ENCODE peak calls at places on chromosomes 12 and 14, in six cellular contexts. One of them, this sample, is unnamed.

GRCh38 chr12:89064780-89065179 is 287.5 kb downstream of the DUSP6 start:
- DNase-seq in neuronal stem cell: no peak
- DNase-seq in MM.1S: no peak
- DNase-seq in OCI-LY7: no peak
- DNase-seq in A549: peak
- DNase-seq in fibroblast of lung: peak
- DNase-seq in this sample: no peak

GRCh38 chr12:2648406-2648805 is 146.4 kb upstream of the FKBP4 start:
- DNase-seq in neuronal stem cell: no peak
- DNase-seq in MM.1S: no peak
- DNase-seq in OCI-LY7: no peak
- DNase-seq in A549: no peak
- DNase-seq in fibroblast of lung: no peak
- DNase-seq in this sample: no peak

GRCh38 chr14:49865431-49865859 is 12.9 kb upstream of the NEMF start:
- DNase-seq in neuronal stem cell: peak
- DNase-seq in MM.1S: peak
- DNase-seq in OCI-LY7: peak
- DNase-seq in A549: peak
- DNase-seq in fibroblast of lung: peak
- DNase-seq in this sample: peak

GRCh38 chr14:29242755-29243340 is 476.3 kb downstream of the FOXG1 start:
- DNase-seq in neuronal stem cell: no peak
- DNase-seq in MM.1S: no peak
- DNase-seq in OCI-LY7: no peak
- DNase-seq in A549: no peak
- DNase-seq in fibroblast of lung: peak
- DNase-seq in this sample: no peak

GRCh38 chr12:11653215-11653753 is 3.8 kb downstream of the ETV6 start:
- DNase-seq in neuronal stem cell: no peak
- DNase-seq in MM.1S: no peak
- DNase-seq in OCI-LY7: peak
- DNase-seq in A549: no peak
- DNase-seq in fibroblast of lung: peak
- DNase-seq in this sample: no peak

GRCh38 chr14:21320913-21321312 is 41.0 kb downstream of the RPGRIP1 start:
- DNase-seq in neuronal stem cell: no peak
- DNase-seq in MM.1S: no peak
- DNase-seq in OCI-LY7: no peak
- DNase-seq in A549: no peak
- DNase-seq in fibroblast of lung: no peak
- DNase-seq in this sample: no peak

GRCh38 chr14:74612346-74613021 is 447 bp upstream of the LTBP2 start:
- DNase-seq in neuronal stem cell: peak
- DNase-seq in MM.1S: peak
- DNase-seq in OCI-LY7: peak
- DNase-seq in A549: peak
- DNase-seq in fibroblast of lung: peak
- DNase-seq in this sample: peak

GRCh38 chr14:68380304-68380840 is 412.5 kb downstream of the ZFP36L1 start:
- DNase-seq in neuronal stem cell: no peak
- DNase-seq in MM.1S: peak
- DNase-seq in OCI-LY7: no peak
- DNase-seq in A549: no peak
- DNase-seq in fibroblast of lung: peak
- DNase-seq in this sample: no peak

GRCh38 chr14:89600950-89601826 is 184.2 kb upstream of the FOXN3 start:
- DNase-seq in neuronal stem cell: no peak
- DNase-seq in MM.1S: no peak
- DNase-seq in OCI-LY7: no peak
- DNase-seq in A549: no peak
- DNase-seq in fibroblast of lung: peak
- DNase-seq in this sample: peak

GRCh38 chr12:58095002-58095401 is 153.6 kb downstream of the ATP23 start:
- DNase-seq in neuronal stem cell: no peak
- DNase-seq in MM.1S: no peak
- DNase-seq in OCI-LY7: peak
- DNase-seq in A549: no peak
- DNase-seq in fibroblast of lung: no peak
- DNase-seq in this sample: no peak

GRCh38 chr12:7180685-7181084 is 8.8 kb upstream of the PEX5 start:
- DNase-seq in neuronal stem cell: no peak
- DNase-seq in MM.1S: no peak
- DNase-seq in OCI-LY7: no peak
- DNase-seq in A549: no peak
- DNase-seq in fibroblast of lung: no peak
- DNase-seq in this sample: no peak

GRCh38 chr12:131340616-131341210 is 370.2 kb upstream of the SFSWAP start:
- DNase-seq in neuronal stem cell: no peak
- DNase-seq in MM.1S: no peak
- DNase-seq in OCI-LY7: no peak
- DNase-seq in A549: no peak
- DNase-seq in fibroblast of lung: no peak
- DNase-seq in this sample: no peak

GRCh38 chr14:94875256-94875655 is 105.3 kb upstream of the GSC start:
- DNase-seq in neuronal stem cell: no peak
- DNase-seq in MM.1S: no peak
- DNase-seq in OCI-LY7: no peak
- DNase-seq in A549: no peak
- DNase-seq in fibroblast of lung: no peak
- DNase-seq in this sample: no peak

GRCh38 chr14:57480044-57480443 is 13.6 kb downstream of the CCDC198 start:
- DNase-seq in neuronal stem cell: no peak
- DNase-seq in MM.1S: no peak
- DNase-seq in OCI-LY7: peak
- DNase-seq in A549: no peak
- DNase-seq in fibroblast of lung: peak
- DNase-seq in this sample: no peak

GRCh38 chr12:98745578-98746391 is 100.7 kb downstream of the APAF1 start:
- DNase-seq in neuronal stem cell: no peak
- DNase-seq in MM.1S: no peak
- DNase-seq in OCI-LY7: no peak
- DNase-seq in A549: no peak
- DNase-seq in fibroblast of lung: no peak
- DNase-seq in this sample: peak

GRCh38 chr12:127170271-127171180 is 1096.4 kb upstream of the TMEM132C start:
- DNase-seq in neuronal stem cell: no peak
- DNase-seq in MM.1S: no peak
- DNase-seq in OCI-LY7: no peak
- DNase-seq in A549: no peak
- DNase-seq in fibroblast of lung: peak
- DNase-seq in this sample: no peak

GRCh38 chr14:69485261-69485660 is 733 bp downstream of the PLEKHD1 start:
- DNase-seq in neuronal stem cell: no peak
- DNase-seq in MM.1S: no peak
- DNase-seq in OCI-LY7: no peak
- DNase-seq in A549: no peak
- DNase-seq in fibroblast of lung: no peak
- DNase-seq in this sample: no peak

GRCh38 chr14:64720190-64720589 is 16.0 kb downstream of the PLEKHG3 start:
- DNase-seq in neuronal stem cell: no peak
- DNase-seq in MM.1S: no peak
- DNase-seq in OCI-LY7: no peak
- DNase-seq in A549: peak
- DNase-seq in fibroblast of lung: peak
- DNase-seq in this sample: no peak

GRCh38 chr12:29562167-29562776 is 64.8 kb upstream of the OVCH1 start:
- DNase-seq in neuronal stem cell: no peak
- DNase-seq in MM.1S: no peak
- DNase-seq in OCI-LY7: no peak
- DNase-seq in A549: no peak
- DNase-seq in fibroblast of lung: peak
- DNase-seq in this sample: no peak

GRCh38 chr12:29556363-29556762 is 58.9 kb upstream of the OVCH1 start:
- DNase-seq in neuronal stem cell: no peak
- DNase-seq in MM.1S: no peak
- DNase-seq in OCI-LY7: no peak
- DNase-seq in A549: no peak
- DNase-seq in fibroblast of lung: no peak
- DNase-seq in this sample: no peak

GRCh38 chr12:29563636-29564035 is 66.2 kb upstream of the OVCH1 start:
- DNase-seq in neuronal stem cell: no peak
- DNase-seq in MM.1S: no peak
- DNase-seq in OCI-LY7: no peak
- DNase-seq in A549: no peak
- DNase-seq in fibroblast of lung: no peak
- DNase-seq in this sample: no peak

GRCh38 chr12:29561736-29562135 is 64.2 kb upstream of the OVCH1 start:
- DNase-seq in neuronal stem cell: no peak
- DNase-seq in MM.1S: no peak
- DNase-seq in OCI-LY7: no peak
- DNase-seq in A549: no peak
- DNase-seq in fibroblast of lung: peak
- DNase-seq in this sample: no peak

DNA sequence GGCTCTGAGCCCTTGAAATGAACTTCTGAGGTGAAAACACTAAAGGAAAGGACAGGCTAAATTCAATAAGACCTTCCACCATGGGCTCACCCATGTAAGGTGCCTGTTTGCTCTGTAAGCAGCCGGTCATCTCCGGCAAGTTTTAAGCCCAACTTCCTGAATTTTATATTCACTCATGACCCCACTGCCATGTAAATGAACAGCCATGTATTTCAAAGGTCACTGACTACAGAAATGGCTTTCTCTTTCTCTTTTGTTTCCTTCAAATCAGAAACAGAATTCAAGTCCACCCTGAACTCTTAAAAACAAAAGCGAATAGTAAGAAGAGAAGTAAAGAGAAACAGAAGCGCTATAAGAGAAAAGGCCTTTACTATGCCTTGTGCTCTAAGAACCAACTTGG is 61.7 kb upstream of the OVCH1 start:
- DNase-seq in neuronal stem cell: no peak
- DNase-seq in MM.1S: no peak
- DNase-seq in OCI-LY7: no peak
- DNase-seq in A549: no peak
- DNase-seq in fibroblast of lung: no peak
- DNase-seq in this sample: no peak
- H3K4me2 ChIP-seq in neuronal stem cell: no peak
- H3K4me2 ChIP-seq in MM.1S: no peak
- H3K4me2 ChIP-seq in OCI-LY7: no peak
- H3K4me2 ChIP-seq in A549: no peak
- H3K4me2 ChIP-seq in fibroblast of lung: no peak
- H3K4me2 ChIP-seq in this sample: no peak

GRCh38 chr14:51428981-51429380 is 188.9 kb downstream of the TMX1 start:
- DNase-seq in neuronal stem cell: no peak
- DNase-seq in MM.1S: no peak
- DNase-seq in OCI-LY7: no peak
- DNase-seq in A549: no peak
- DNase-seq in fibroblast of lung: no peak
- DNase-seq in this sample: no peak

GRCh38 chr14:51431033-51431709 is 191.1 kb downstream of the TMX1 start:
- DNase-seq in neuronal stem cell: no peak
- DNase-seq in MM.1S: no peak
- DNase-seq in OCI-LY7: no peak
- DNase-seq in A549: no peak
- DNase-seq in fibroblast of lung: no peak
- DNase-seq in this sample: no peak

GRCh38 chr14:51431741-51432140 is 191.7 kb downstream of the TMX1 start:
- DNase-seq in neuronal stem cell: no peak
- DNase-seq in MM.1S: no peak
- DNase-seq in OCI-LY7: no peak
- DNase-seq in A549: no peak
- DNase-seq in fibroblast of lung: no peak
- DNase-seq in this sample: no peak

GRCh38 chr14:51430600-51430999 is 190.6 kb downstream of the TMX1 start:
- DNase-seq in neuronal stem cell: no peak
- DNase-seq in MM.1S: no peak
- DNase-seq in OCI-LY7: no peak
- DNase-seq in A549: no peak
- DNase-seq in fibroblast of lung: peak
- DNase-seq in this sample: peak

GRCh38 chr14:51430079-51430478 is 190.0 kb downstream of the TMX1 start:
- DNase-seq in neuronal stem cell: no peak
- DNase-seq in MM.1S: no peak
- DNase-seq in OCI-LY7: no peak
- DNase-seq in A549: no peak
- DNase-seq in fibroblast of lung: peak
- DNase-seq in this sample: no peak
- H3K4me2 ChIP-seq in neuronal stem cell: no peak
- H3K4me2 ChIP-seq in MM.1S: no peak
- H3K4me2 ChIP-seq in OCI-LY7: no peak
- H3K4me2 ChIP-seq in A549: no peak
- H3K4me2 ChIP-seq in fibroblast of lung: peak
- H3K4me2 ChIP-seq in this sample: no peak

DNA sequence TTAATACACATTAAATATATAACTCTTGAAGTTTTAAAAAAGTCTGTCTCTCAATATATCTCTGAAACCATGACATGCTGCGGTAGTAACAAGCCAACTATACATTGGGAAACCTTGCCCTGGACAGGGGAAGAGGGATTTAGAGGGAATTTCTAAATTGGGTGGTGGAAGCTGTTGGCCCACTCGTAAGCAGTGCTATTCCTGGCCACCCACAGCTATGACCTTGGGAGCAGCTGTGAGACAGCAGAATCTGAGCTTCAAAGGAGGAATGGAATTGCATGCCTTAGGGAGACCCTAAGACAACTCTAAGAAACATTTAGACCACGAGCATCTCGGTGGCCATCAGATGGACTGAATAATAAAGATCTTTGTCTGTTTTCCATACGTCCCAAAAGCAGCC is 15.8 kb upstream of the GCH1 start:
- DNase-seq in neuronal stem cell: no peak
- DNase-seq in MM.1S: no peak
- DNase-seq in OCI-LY7: no peak
- DNase-seq in A549: no peak
- DNase-seq in fibroblast of lung: no peak
- DNase-seq in this sample: no peak
- H3K4me2 ChIP-seq in neuronal stem cell: no peak
- H3K4me2 ChIP-seq in MM.1S: no peak
- H3K4me2 ChIP-seq in OCI-LY7: no peak
- H3K4me2 ChIP-seq in A549: no peak
- H3K4me2 ChIP-seq in fibroblast of lung: no peak
- H3K4me2 ChIP-seq in this sample: no peak

GRCh38 chr12:15956413-15957185 is 45.5 kb downstream of the DERA start:
- DNase-seq in neuronal stem cell: no peak
- DNase-seq in MM.1S: no peak
- DNase-seq in OCI-LY7: no peak
- DNase-seq in A549: no peak
- DNase-seq in fibroblast of lung: peak
- DNase-seq in this sample: peak
- H3K4me2 ChIP-seq in neuronal stem cell: no peak
- H3K4me2 ChIP-seq in MM.1S: no peak
- H3K4me2 ChIP-seq in OCI-LY7: no peak
- H3K4me2 ChIP-seq in A549: no peak
- H3K4me2 ChIP-seq in fibroblast of lung: no peak
- H3K4me2 ChIP-seq in this sample: peak

This sample was measured in trophoblast cell.